ENCODE peak calls at places on chromosomes 2 and 18, in nine cellular contexts. One of them, this sample, is unnamed.

GRCh38 chr2:70340921-70341765 is 39.3 kb upstream of the FAM136A start:
- DNase-seq in glutamatergic neuron: peak; percentile 34
- DNase-seq in fibroblast of gingiva: no peak
- DNase-seq in GM12865: peak; percentile 35
- DNase-seq in SW480: peak; percentile 85
- DNase-seq in lung microvascular endothelial cell: peak; percentile 71
- DNase-seq in stimulated activated CD8-positive, alpha-beta memory T cell treated with anti-CD3 and anti-CD28 coated beads, Interleukin-15, amount 100 ng/mL, for 48 hours: no peak
- DNase-seq in HCT116: peak; percentile 59
- DNase-seq in germinal center: peak; percentile 55
- DNase-seq in this sample: peak; percentile 67

GRCh38 chr2:185939858-185940257 is 201.3 kb downstream of the FSIP2 start:
- DNase-seq in SW480: no peak
- DNase-seq in GM12865: no peak
- DNase-seq in glutamatergic neuron: no peak
- DNase-seq in fibroblast of gingiva: no peak
- DNase-seq in germinal center: no peak
- DNase-seq in stimulated activated CD8-positive, alpha-beta memory T cell treated with anti-CD3 and anti-CD28 coated beads, Interleukin-15, amount 100 ng/mL, for 48 hours: no peak
- DNase-seq in HCT116: no peak
- DNase-seq in lung microvascular endothelial cell: no peak
- DNase-seq in this sample: no peak

GRCh38 chr2:146143971-146144370 is 1624.1 kb upstream of the ZEB2 start:
- DNase-seq in HCT116: no peak
- DNase-seq in lung microvascular endothelial cell: no peak
- DNase-seq in glutamatergic neuron: no peak
- DNase-seq in fibroblast of gingiva: peak; percentile 62
- DNase-seq in stimulated activated CD8-positive, alpha-beta memory T cell treated with anti-CD3 and anti-CD28 coated beads, Interleukin-15, amount 100 ng/mL, for 48 hours: no peak
- DNase-seq in germinal center: no peak
- DNase-seq in GM12865: no peak
- DNase-seq in SW480: no peak
- DNase-seq in this sample: no peak

GRCh38 chr18:49168970-49169619 is 218.3 kb upstream of the SMAD7 start:
- DNase-seq in lung microvascular endothelial cell: no peak
- DNase-seq in glutamatergic neuron: no peak
- DNase-seq in SW480: no peak
- DNase-seq in HCT116: no peak
- DNase-seq in stimulated activated CD8-positive, alpha-beta memory T cell treated with anti-CD3 and anti-CD28 coated beads, Interleukin-15, amount 100 ng/mL, for 48 hours: no peak
- DNase-seq in GM12865: peak; percentile 81
- DNase-seq in germinal center: peak; percentile 4
- DNase-seq in fibroblast of gingiva: no peak
- DNase-seq in this sample: no peak

GRCh38 chr2:121260370-121261154 is 24.4 kb downstream of the TFCP2L1 start:
- DNase-seq in lung microvascular endothelial cell: no peak
- DNase-seq in fibroblast of gingiva: no peak
- DNase-seq in glutamatergic neuron: no peak
- DNase-seq in germinal center: no peak
- DNase-seq in HCT116: no peak
- DNase-seq in GM12865: no peak
- DNase-seq in SW480: no peak
- DNase-seq in stimulated activated CD8-positive, alpha-beta memory T cell treated with anti-CD3 and anti-CD28 coated beads, Interleukin-15, amount 100 ng/mL, for 48 hours: no peak
- DNase-seq in this sample: no peak

GRCh38 chr2:112493048-112493447 is 11.1 kb downstream of the TTL start:
- DNase-seq in HCT116: no peak
- DNase-seq in lung microvascular endothelial cell: no peak
- DNase-seq in GM12865: no peak
- DNase-seq in germinal center: no peak
- DNase-seq in glutamatergic neuron: no peak
- DNase-seq in fibroblast of gingiva: no peak
- DNase-seq in stimulated activated CD8-positive, alpha-beta memory T cell treated with anti-CD3 and anti-CD28 coated beads, Interleukin-15, amount 100 ng/mL, for 48 hours: no peak
- DNase-seq in SW480: no peak
- DNase-seq in this sample: peak; percentile 5

GRCh38 chr2:217956895-217957457 is 45.8 kb downstream of the TNS1 start:
- DNase-seq in GM12865: no peak
- DNase-seq in fibroblast of gingiva: no peak
- DNase-seq in germinal center: no peak
- DNase-seq in SW480: no peak
- DNase-seq in HCT116: no peak
- DNase-seq in lung microvascular endothelial cell: no peak
- DNase-seq in stimulated activated CD8-positive, alpha-beta memory T cell treated with anti-CD3 and anti-CD28 coated beads, Interleukin-15, amount 100 ng/mL, for 48 hours: no peak
- DNase-seq in glutamatergic neuron: peak; percentile 13
- DNase-seq in this sample: no peak

GRCh38 chr2:240139666-240140393 is 628 bp downstream of the OTOS start:
- DNase-seq in GM12865: no peak
- DNase-seq in germinal center: no peak
- DNase-seq in HCT116: no peak
- DNase-seq in stimulated activated CD8-positive, alpha-beta memory T cell treated with anti-CD3 and anti-CD28 coated beads, Interleukin-15, amount 100 ng/mL, for 48 hours: no peak
- DNase-seq in glutamatergic neuron: no peak
- DNase-seq in SW480: no peak
- DNase-seq in lung microvascular endothelial cell: no peak
- DNase-seq in fibroblast of gingiva: no peak
- DNase-seq in this sample: no peak

GRCh38 chr2:174593574-174594203 is 3.9 kb downstream of the WIPF1 start:
- DNase-seq in stimulated activated CD8-positive, alpha-beta memory T cell treated with anti-CD3 and anti-CD28 coated beads, Interleukin-15, amount 100 ng/mL, for 48 hours: peak; percentile 50
- DNase-seq in fibroblast of gingiva: peak; percentile 72
- DNase-seq in glutamatergic neuron: no peak
- DNase-seq in HCT116: no peak
- DNase-seq in germinal center: peak; percentile 47
- DNase-seq in SW480: peak; percentile 72
- DNase-seq in lung microvascular endothelial cell: peak; percentile 54
- DNase-seq in GM12865: peak; percentile 93
- DNase-seq in this sample: peak; percentile 88

GRCh38 chr2:146124741-146125140 is 1604.8 kb upstream of the ZEB2 start:
- DNase-seq in SW480: no peak
- DNase-seq in lung microvascular endothelial cell: no peak
- DNase-seq in HCT116: no peak
- DNase-seq in fibroblast of gingiva: peak; percentile 69
- DNase-seq in stimulated activated CD8-positive, alpha-beta memory T cell treated with anti-CD3 and anti-CD28 coated beads, Interleukin-15, amount 100 ng/mL, for 48 hours: no peak
- DNase-seq in GM12865: no peak
- DNase-seq in glutamatergic neuron: no peak
- DNase-seq in germinal center: no peak
- DNase-seq in this sample: no peak

GRCh38 chr18:26335139-26335933 is 109.1 kb downstream of the TAF4B start:
- DNase-seq in fibroblast of gingiva: peak; percentile 49
- DNase-seq in SW480: no peak
- DNase-seq in stimulated activated CD8-positive, alpha-beta memory T cell treated with anti-CD3 and anti-CD28 coated beads, Interleukin-15, amount 100 ng/mL, for 48 hours: no peak
- DNase-seq in HCT116: no peak
- DNase-seq in germinal center: no peak
- DNase-seq in glutamatergic neuron: no peak
- DNase-seq in GM12865: no peak
- DNase-seq in lung microvascular endothelial cell: peak; percentile 10
- DNase-seq in this sample: no peak

GRCh38 chr2:201257381-201257940 is 2.9 kb upstream of the CASP8 start:
- DNase-seq in lung microvascular endothelial cell: no peak
- DNase-seq in fibroblast of gingiva: no peak
- DNase-seq in germinal center: peak; percentile 79
- DNase-seq in SW480: peak; percentile 49
- DNase-seq in glutamatergic neuron: no peak
- DNase-seq in GM12865: peak; percentile 73
- DNase-seq in stimulated activated CD8-positive, alpha-beta memory T cell treated with anti-CD3 and anti-CD28 coated beads, Interleukin-15, amount 100 ng/mL, for 48 hours: no peak
- DNase-seq in HCT116: no peak
- DNase-seq in this sample: no peak

GRCh38 chr18:35905436-35905835 is 67.0 kb upstream of the RMP24 start:
- DNase-seq in SW480: no peak
- DNase-seq in fibroblast of gingiva: no peak
- DNase-seq in lung microvascular endothelial cell: no peak
- DNase-seq in stimulated activated CD8-positive, alpha-beta memory T cell treated with anti-CD3 and anti-CD28 coated beads, Interleukin-15, amount 100 ng/mL, for 48 hours: no peak
- DNase-seq in glutamatergic neuron: no peak
- DNase-seq in germinal center: no peak
- DNase-seq in HCT116: no peak
- DNase-seq in GM12865: no peak
- DNase-seq in this sample: no peak

GRCh38 chr18:26394047-26394654 is 154.2 kb downstream of the KCTD1 start:
- DNase-seq in HCT116: no peak
- DNase-seq in stimulated activated CD8-positive, alpha-beta memory T cell treated with anti-CD3 and anti-CD28 coated beads, Interleukin-15, amount 100 ng/mL, for 48 hours: no peak
- DNase-seq in lung microvascular endothelial cell: no peak
- DNase-seq in germinal center: no peak
- DNase-seq in glutamatergic neuron: no peak
- DNase-seq in GM12865: no peak
- DNase-seq in SW480: no peak
- DNase-seq in fibroblast of gingiva: no peak
- DNase-seq in this sample: no peak

GRCh38 chr2:235734700-235735205 is 240.9 kb downstream of the AGAP1 start:
- DNase-seq in GM12865: no peak
- DNase-seq in lung microvascular endothelial cell: no peak
- DNase-seq in germinal center: no peak
- DNase-seq in glutamatergic neuron: no peak
- DNase-seq in SW480: no peak
- DNase-seq in fibroblast of gingiva: peak; percentile 12
- DNase-seq in HCT116: no peak
- DNase-seq in stimulated activated CD8-positive, alpha-beta memory T cell treated with anti-CD3 and anti-CD28 coated beads, Interleukin-15, amount 100 ng/mL, for 48 hours: no peak
- DNase-seq in this sample: no peak

GRCh38 chr18:12703714-12704113 is 872 bp downstream of the PSMG2 start:
- DNase-seq in glutamatergic neuron: no peak
- DNase-seq in fibroblast of gingiva: peak; percentile 23
- DNase-seq in stimulated activated CD8-positive, alpha-beta memory T cell treated with anti-CD3 and anti-CD28 coated beads, Interleukin-15, amount 100 ng/mL, for 48 hours: no peak
- DNase-seq in germinal center: peak; percentile 9
- DNase-seq in lung microvascular endothelial cell: peak; percentile 15
- DNase-seq in SW480: peak; percentile 27
- DNase-seq in GM12865: peak; percentile 29
- DNase-seq in HCT116: no peak
- DNase-seq in this sample: peak; percentile 44

GRCh38 chr2:233285921-233286320 is 21.7 kb upstream of the SAG start:
- DNase-seq in SW480: no peak
- DNase-seq in lung microvascular endothelial cell: no peak
- DNase-seq in GM12865: no peak
- DNase-seq in stimulated activated CD8-positive, alpha-beta memory T cell treated with anti-CD3 and anti-CD28 coated beads, Interleukin-15, amount 100 ng/mL, for 48 hours: no peak
- DNase-seq in HCT116: no peak
- DNase-seq in fibroblast of gingiva: no peak
- DNase-seq in glutamatergic neuron: no peak
- DNase-seq in germinal center: no peak
- DNase-seq in this sample: no peak

GRCh38 chr2:187655001-187655400 is 100.8 kb upstream of the TFPI start:
- DNase-seq in fibroblast of gingiva: no peak
- DNase-seq in GM12865: no peak
- DNase-seq in glutamatergic neuron: no peak
- DNase-seq in SW480: no peak
- DNase-seq in HCT116: no peak
- DNase-seq in stimulated activated CD8-positive, alpha-beta memory T cell treated with anti-CD3 and anti-CD28 coated beads, Interleukin-15, amount 100 ng/mL, for 48 hours: no peak
- DNase-seq in lung microvascular endothelial cell: no peak
- DNase-seq in germinal center: no peak
- DNase-seq in this sample: no peak

GRCh38 chr2:216572582-216573578 is 60.3 kb upstream of the IGFBP2 start:
- DNase-seq in glutamatergic neuron: no peak
- DNase-seq in stimulated activated CD8-positive, alpha-beta memory T cell treated with anti-CD3 and anti-CD28 coated beads, Interleukin-15, amount 100 ng/mL, for 48 hours: no peak
- DNase-seq in SW480: peak; percentile 79
- DNase-seq in germinal center: no peak
- DNase-seq in fibroblast of gingiva: peak; percentile 86
- DNase-seq in lung microvascular endothelial cell: peak; percentile 94
- DNase-seq in GM12865: no peak
- DNase-seq in HCT116: peak; percentile 12
- DNase-seq in this sample: peak; percentile 76

GRCh38 chr2:71781695-71782228 is 328.4 kb downstream of the DYSF start:
- DNase-seq in lung microvascular endothelial cell: no peak
- DNase-seq in fibroblast of gingiva: no peak
- DNase-seq in GM12865: no peak
- DNase-seq in HCT116: no peak
- DNase-seq in stimulated activated CD8-positive, alpha-beta memory T cell treated with anti-CD3 and anti-CD28 coated beads, Interleukin-15, amount 100 ng/mL, for 48 hours: no peak
- DNase-seq in SW480: no peak
- DNase-seq in germinal center: no peak
- DNase-seq in glutamatergic neuron: no peak
- DNase-seq in this sample: no peak

GRCh38 chr2:71829008-71829407 is 318.7 kb downstream of the CYP26B1 start:
- DNase-seq in stimulated activated CD8-positive, alpha-beta memory T cell treated with anti-CD3 and anti-CD28 coated beads, Interleukin-15, amount 100 ng/mL, for 48 hours: no peak
- DNase-seq in fibroblast of gingiva: no peak
- DNase-seq in HCT116: no peak
- DNase-seq in germinal center: no peak
- DNase-seq in lung microvascular endothelial cell: no peak
- DNase-seq in GM12865: no peak
- DNase-seq in SW480: no peak
- DNase-seq in glutamatergic neuron: no peak
- DNase-seq in this sample: no peak

GRCh38 chr2:120919771-120920437 is 184.2 kb downstream of the GLI2 start:
- DNase-seq in SW480: no peak
- DNase-seq in glutamatergic neuron: no peak
- DNase-seq in lung microvascular endothelial cell: no peak
- DNase-seq in HCT116: no peak
- DNase-seq in GM12865: no peak
- DNase-seq in stimulated activated CD8-positive, alpha-beta memory T cell treated with anti-CD3 and anti-CD28 coated beads, Interleukin-15, amount 100 ng/mL, for 48 hours: no peak
- DNase-seq in fibroblast of gingiva: peak; percentile 85
- DNase-seq in germinal center: no peak
- DNase-seq in this sample: no peak

GRCh38 chr2:219496781-219497494 is 1.8 kb upstream of the GMPPA start:
- DNase-seq in germinal center: no peak
- DNase-seq in SW480: no peak
- DNase-seq in lung microvascular endothelial cell: peak; percentile 16
- DNase-seq in GM12865: no peak
- DNase-seq in glutamatergic neuron: no peak
- DNase-seq in HCT116: no peak
- DNase-seq in stimulated activated CD8-positive, alpha-beta memory T cell treated with anti-CD3 and anti-CD28 coated beads, Interleukin-15, amount 100 ng/mL, for 48 hours: no peak
- DNase-seq in fibroblast of gingiva: no peak
- DNase-seq in this sample: peak; percentile 19

GRCh38 chr2:181054843-181055242 is 74.4 kb downstream of the UBE2E3 start:
- DNase-seq in lung microvascular endothelial cell: no peak
- DNase-seq in glutamatergic neuron: no peak
- DNase-seq in HCT116: no peak
- DNase-seq in fibroblast of gingiva: no peak
- DNase-seq in germinal center: no peak
- DNase-seq in SW480: no peak
- DNase-seq in stimulated activated CD8-positive, alpha-beta memory T cell treated with anti-CD3 and anti-CD28 coated beads, Interleukin-15, amount 100 ng/mL, for 48 hours: no peak
- DNase-seq in GM12865: no peak
- DNase-seq in this sample: no peak

GRCh38 chr2:7014201-7014640 is 97.0 kb downstream of the RNF144A start:
- DNase-seq in lung microvascular endothelial cell: peak; percentile 44
- DNase-seq in GM12865: peak; percentile 25
- DNase-seq in HCT116: peak; percentile 18
- DNase-seq in fibroblast of gingiva: peak; percentile 43
- DNase-seq in stimulated activated CD8-positive, alpha-beta memory T cell treated with anti-CD3 and anti-CD28 coated beads, Interleukin-15, amount 100 ng/mL, for 48 hours: no peak
- DNase-seq in SW480: peak; percentile 38
- DNase-seq in germinal center: peak; percentile 21
- DNase-seq in glutamatergic neuron: peak; percentile 54
- DNase-seq in this sample: peak; percentile 40

GRCh38 chr2:119004602-119005001 is 62.6 kb downstream of the MARCO start:
- DNase-seq in SW480: peak; percentile 26
- DNase-seq in glutamatergic neuron: no peak
- DNase-seq in GM12865: no peak
- DNase-seq in germinal center: no peak
- DNase-seq in lung microvascular endothelial cell: no peak
- DNase-seq in stimulated activated CD8-positive, alpha-beta memory T cell treated with anti-CD3 and anti-CD28 coated beads, Interleukin-15, amount 100 ng/mL, for 48 hours: no peak
- DNase-seq in fibroblast of gingiva: no peak
- DNase-seq in HCT116: no peak
- DNase-seq in this sample: no peak

GRCh38 chr2:71226391-71226964 is 425 bp downstream of the PAIP2B start:
- DNase-seq in stimulated activated CD8-positive, alpha-beta memory T cell treated with anti-CD3 and anti-CD28 coated beads, Interleukin-15, amount 100 ng/mL, for 48 hours: no peak
- DNase-seq in germinal center: peak; percentile 44
- DNase-seq in glutamatergic neuron: peak; percentile 65
- DNase-seq in lung microvascular endothelial cell: peak; percentile 7
- DNase-seq in GM12865: no peak
- DNase-seq in SW480: peak; percentile 41
- DNase-seq in HCT116: no peak
- DNase-seq in fibroblast of gingiva: no peak
- DNase-seq in this sample: peak; percentile 1

GRCh38 chr18:11955299-11956029 is 25.8 kb upstream of the IMPA2 start:
- DNase-seq in lung microvascular endothelial cell: peak; percentile 50
- DNase-seq in SW480: no peak
- DNase-seq in glutamatergic neuron: peak; percentile 37
- DNase-seq in GM12865: no peak
- DNase-seq in germinal center: no peak
- DNase-seq in HCT116: no peak
- DNase-seq in stimulated activated CD8-positive, alpha-beta memory T cell treated with anti-CD3 and anti-CD28 coated beads, Interleukin-15, amount 100 ng/mL, for 48 hours: no peak
- DNase-seq in fibroblast of gingiva: peak; percentile 65
- DNase-seq in this sample: peak; percentile 89

GRCh38 chr2:60551241-60552095 is 2.0 kb downstream of the BCL11A start:
- DNase-seq in SW480: peak; percentile 55
- DNase-seq in fibroblast of gingiva: no peak
- DNase-seq in GM12865: peak; percentile 33
- DNase-seq in HCT116: no peak
- DNase-seq in germinal center: no peak
- DNase-seq in lung microvascular endothelial cell: peak; percentile 46
- DNase-seq in glutamatergic neuron: peak; percentile 66
- DNase-seq in stimulated activated CD8-positive, alpha-beta memory T cell treated with anti-CD3 and anti-CD28 coated beads, Interleukin-15, amount 100 ng/mL, for 48 hours: no peak
- DNase-seq in this sample: peak; percentile 13

GRCh38 chr2:113252047-113252582 is 26.6 kb downstream of the PAX8 start:
- DNase-seq in SW480: no peak
- DNase-seq in GM12865: no peak
- DNase-seq in lung microvascular endothelial cell: no peak
- DNase-seq in germinal center: no peak
- DNase-seq in fibroblast of gingiva: no peak
- DNase-seq in HCT116: no peak
- DNase-seq in glutamatergic neuron: no peak
- DNase-seq in stimulated activated CD8-positive, alpha-beta memory T cell treated with anti-CD3 and anti-CD28 coated beads, Interleukin-15, amount 100 ng/mL, for 48 hours: no peak
- DNase-seq in this sample: no peak

GRCh38 chr2:134357814-134358213 is 103.9 kb downstream of the MGAT5 start:
- DNase-seq in glutamatergic neuron: no peak
- DNase-seq in stimulated activated CD8-positive, alpha-beta memory T cell treated with anti-CD3 and anti-CD28 coated beads, Interleukin-15, amount 100 ng/mL, for 48 hours: no peak
- DNase-seq in lung microvascular endothelial cell: no peak
- DNase-seq in HCT116: no peak
- DNase-seq in fibroblast of gingiva: no peak
- DNase-seq in germinal center: no peak
- DNase-seq in SW480: no peak
- DNase-seq in GM12865: no peak
- DNase-seq in this sample: no peak

This sample was measured in dermis blood vessel endothelial cell.